ENCODE peak calls at places on chromosomes 1 and 21, in five cellular contexts. One of them, this sample, is unnamed. For H3K4me1 and H3K36me3, the result is how much of the 10 kb centered on the place peaks cover.

GRCh38 chr1:77484926-77485325 is 197.5 kb downstream of the ZZZ3 start:
- DNase-seq in thoracic aorta: no peak
- DNase-seq in neural progenitor cell: no peak
- DNase-seq in adrenal gland: no peak
- DNase-seq in ovary: no peak
- DNase-seq in this sample: no peak

GRCh38 chr21:38795475-38795874 is 10.3 kb upstream of the ETS2 start:
- DNase-seq in thoracic aorta: no peak
- DNase-seq in neural progenitor cell: no peak
- DNase-seq in adrenal gland: no peak
- DNase-seq in ovary: no peak
- DNase-seq in this sample: no peak

GRCh38 chr1:243910612-243911011 is 60.6 kb upstream of the AKT3 start:
- DNase-seq in thoracic aorta: no peak
- DNase-seq in neural progenitor cell: no peak
- DNase-seq in adrenal gland: no peak
- DNase-seq in ovary: no peak
- DNase-seq in this sample: no peak

GRCh38 chr1:26861286-26861701 is 1.7 kb upstream of the SFN start:
- DNase-seq in thoracic aorta: no peak
- DNase-seq in neural progenitor cell: peak
- DNase-seq in adrenal gland: no peak
- DNase-seq in ovary: no peak
- DNase-seq in this sample: no peak

GRCh38 chr1:155127105-155127671 is 488 bp upstream of the EFNA1 start:
- DNase-seq in thoracic aorta: no peak
- DNase-seq in neural progenitor cell: peak
- DNase-seq in adrenal gland: peak
- DNase-seq in ovary: peak
- DNase-seq in this sample: no peak

GRCh38 chr1:24318988-24319863 is at the start of gene GRHL3:
- DNase-seq in thoracic aorta: no peak
- DNase-seq in neural progenitor cell: no peak
- DNase-seq in adrenal gland: no peak
- DNase-seq in ovary: no peak
- DNase-seq in this sample: no peak

GRCh38 chr1:167770127-167770526 is 48.3 kb downstream of the MPZL1 start:
- DNase-seq in thoracic aorta: no peak
- DNase-seq in neural progenitor cell: peak
- DNase-seq in adrenal gland: no peak
- DNase-seq in ovary: no peak
- DNase-seq in this sample: no peak

GRCh38 chr1:154115180-154115579 is 39.7 kb downstream of the NUP210L start:
- DNase-seq in thoracic aorta: no peak
- DNase-seq in neural progenitor cell: no peak
- DNase-seq in adrenal gland: no peak
- DNase-seq in ovary: no peak
- DNase-seq in this sample: no peak

GRCh38 chr1:203290261-203291089 is 14.8 kb upstream of the BTG2 start:
- DNase-seq in thoracic aorta: peak
- DNase-seq in neural progenitor cell: peak
- DNase-seq in adrenal gland: peak
- DNase-seq in ovary: peak
- DNase-seq in this sample: peak

GRCh38 chr1:27650527-27651175 is 15.7 kb upstream of the FGR start:
- DNase-seq in thoracic aorta: no peak
- DNase-seq in neural progenitor cell: peak
- DNase-seq in adrenal gland: no peak
- DNase-seq in ovary: no peak
- DNase-seq in this sample: no peak

GRCh38 chr21:36613064-36613463 is 85.9 kb upstream of the SIM2 start:
- DNase-seq in thoracic aorta: no peak
- DNase-seq in neural progenitor cell: no peak
- DNase-seq in adrenal gland: no peak
- DNase-seq in ovary: no peak
- DNase-seq in this sample: no peak

GRCh38 chr1:170150921-170151320 is 5.2 kb downstream of the NTMT2 start:
- DNase-seq in thoracic aorta: no peak
- DNase-seq in neural progenitor cell: no peak
- DNase-seq in adrenal gland: no peak
- DNase-seq in ovary: no peak
- DNase-seq in this sample: no peak

GRCh38 chr1:3099861-3100260 is 30.9 kb downstream of the PRDM16 start:
- DNase-seq in thoracic aorta: no peak
- DNase-seq in neural progenitor cell: no peak
- DNase-seq in adrenal gland: no peak
- DNase-seq in ovary: no peak
- DNase-seq in this sample: no peak

GRCh38 chr21:45887121-45887611 is 94.4 kb upstream of the COL6A1 start:
- DNase-seq in thoracic aorta: no peak
- DNase-seq in neural progenitor cell: no peak
- DNase-seq in adrenal gland: no peak
- DNase-seq in ovary: no peak
- DNase-seq in this sample: no peak

GRCh38 chr1:183270541-183271141 is 84.6 kb downstream of the LAMC2 start:
- DNase-seq in thoracic aorta: no peak
- DNase-seq in neural progenitor cell: no peak
- DNase-seq in adrenal gland: no peak
- DNase-seq in ovary: no peak
- DNase-seq in this sample: no peak

GRCh38 chr1:219227731-219228419 is 54.2 kb downstream of the LYPLAL1 start:
- DNase-seq in thoracic aorta: no peak
- DNase-seq in neural progenitor cell: no peak
- DNase-seq in adrenal gland: no peak
- DNase-seq in ovary: no peak
- DNase-seq in this sample: no peak

GRCh38 chr1:1244192-1244811 is 2.2 kb downstream of the C1QTNF12 start:
- DNase-seq in thoracic aorta: no peak
- DNase-seq in neural progenitor cell: peak
- DNase-seq in adrenal gland: no peak
- DNase-seq in ovary: no peak
- DNase-seq in this sample: no peak

GRCh38 chr1:160942926-160943325 is 11.7 kb downstream of the ITLN2 start:
- DNase-seq in thoracic aorta: no peak
- DNase-seq in neural progenitor cell: peak
- DNase-seq in adrenal gland: no peak
- DNase-seq in ovary: no peak
- DNase-seq in this sample: peak

GRCh38 chr1:22889213-22889827 is 83.3 kb downstream of the LACTBL1 start:
- DNase-seq in thoracic aorta: no peak
- DNase-seq in neural progenitor cell: peak
- DNase-seq in adrenal gland: no peak
- DNase-seq in ovary: peak
- DNase-seq in this sample: peak

GRCh38 chr1:52927219-52928082 is at the start of gene SCP2:
- DNase-seq in thoracic aorta: no peak
- DNase-seq in neural progenitor cell: peak
- DNase-seq in adrenal gland: peak
- DNase-seq in ovary: peak
- DNase-seq in this sample: no peak

GRCh38 chr1:203481186-203481585 is 5.6 kb downstream of the PRELP start:
- DNase-seq in thoracic aorta: no peak
- DNase-seq in neural progenitor cell: no peak
- DNase-seq in adrenal gland: no peak
- DNase-seq in ovary: no peak
- DNase-seq in this sample: no peak

GRCh38 chr1:59272507-59272906 is 24.4 kb upstream of the FGGY start:
- DNase-seq in thoracic aorta: no peak
- DNase-seq in neural progenitor cell: no peak
- DNase-seq in adrenal gland: no peak
- DNase-seq in ovary: no peak
- DNase-seq in this sample: no peak

GRCh38 chr1:20840731-20841130 is 53.6 kb upstream of the HP1BP3 start:
- DNase-seq in thoracic aorta: no peak
- DNase-seq in neural progenitor cell: no peak
- DNase-seq in adrenal gland: no peak
- DNase-seq in ovary: no peak
- DNase-seq in this sample: no peak

GRCh38 chr1:232335261-232335660 is 294.7 kb downstream of the SIPA1L2 start:
- DNase-seq in thoracic aorta: no peak
- DNase-seq in neural progenitor cell: no peak
- DNase-seq in adrenal gland: no peak
- DNase-seq in ovary: no peak
- DNase-seq in this sample: no peak

GRCh38 chr1:93692451-93692861 is 10.8 kb upstream of the BCAR3 start:
- DNase-seq in thoracic aorta: no peak
- DNase-seq in neural progenitor cell: no peak
- DNase-seq in adrenal gland: no peak
- DNase-seq in ovary: no peak
- DNase-seq in this sample: no peak

GRCh38 chr1:46166521-46167462 is 8.1 kb upstream of the TSPAN1 start:
- DNase-seq in thoracic aorta: no peak
- DNase-seq in neural progenitor cell: peak
- DNase-seq in adrenal gland: peak
- DNase-seq in ovary: peak
- DNase-seq in this sample: peak

GRCh38 chr21:23968722-23969647 is 1638.3 kb downstream of the MRPL39 start:
- DNase-seq in thoracic aorta: no peak
- DNase-seq in neural progenitor cell: peak
- DNase-seq in adrenal gland: peak
- DNase-seq in ovary: no peak
- DNase-seq in this sample: peak

GRCh38 chr1:28833396-28833795 is 21.4 kb downstream of the OPRD1 start:
- DNase-seq in thoracic aorta: no peak
- DNase-seq in neural progenitor cell: no peak
- DNase-seq in adrenal gland: no peak
- DNase-seq in ovary: no peak
- DNase-seq in this sample: no peak

GRCh38 chr1:33181038-33181861 is 593 bp downstream of the TRIM62 start:
- DNase-seq in thoracic aorta: no peak
- DNase-seq in neural progenitor cell: peak
- DNase-seq in adrenal gland: peak
- DNase-seq in ovary: peak
- DNase-seq in this sample: no peak

GRCh38 chr1:156896490-156897033 is 3.0 kb downstream of the PEAR1 start:
- DNase-seq in thoracic aorta: no peak
- DNase-seq in neural progenitor cell: peak
- DNase-seq in adrenal gland: no peak
- DNase-seq in ovary: peak
- DNase-seq in this sample: no peak

GRCh38 chr1:8094481-8095241 is 68.6 kb upstream of the ERRFI1 start:
- DNase-seq in thoracic aorta: no peak
- DNase-seq in neural progenitor cell: no peak
- DNase-seq in adrenal gland: no peak
- DNase-seq in ovary: no peak
- DNase-seq in this sample: no peak

DNA sequence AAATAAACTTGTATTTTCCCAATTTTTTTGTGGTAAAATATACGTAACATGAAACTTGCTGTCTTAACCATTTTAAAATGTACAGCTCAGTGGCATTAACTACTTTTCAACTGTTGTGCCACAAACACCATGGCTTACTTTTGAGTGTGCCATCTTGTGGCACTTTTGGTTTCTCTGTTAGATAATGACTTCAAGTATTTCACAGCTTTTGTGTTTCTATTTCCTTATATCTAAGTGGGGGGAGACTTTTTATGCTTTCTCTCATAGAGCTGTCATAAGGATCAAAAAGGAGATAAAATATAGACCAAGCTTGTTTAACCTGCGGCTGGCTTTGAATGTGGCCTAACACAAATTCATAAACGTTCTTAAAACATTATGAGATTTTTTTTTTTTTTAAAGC is 44.3 kb downstream of the CDC14A start:
- DNase-seq in thoracic aorta: no peak
- DNase-seq in neural progenitor cell: no peak
- DNase-seq in adrenal gland: no peak
- DNase-seq in ovary: no peak
- DNase-seq in this sample: no peak
- H3K4me1 ChIP-seq in thoracic aorta: under half
- H3K4me1 ChIP-seq in neural progenitor cell: under half
- H3K4me1 ChIP-seq in adrenal gland: under half
- H3K4me1 ChIP-seq in ovary: under half
- H3K4me1 ChIP-seq in this sample: under half

DNA sequence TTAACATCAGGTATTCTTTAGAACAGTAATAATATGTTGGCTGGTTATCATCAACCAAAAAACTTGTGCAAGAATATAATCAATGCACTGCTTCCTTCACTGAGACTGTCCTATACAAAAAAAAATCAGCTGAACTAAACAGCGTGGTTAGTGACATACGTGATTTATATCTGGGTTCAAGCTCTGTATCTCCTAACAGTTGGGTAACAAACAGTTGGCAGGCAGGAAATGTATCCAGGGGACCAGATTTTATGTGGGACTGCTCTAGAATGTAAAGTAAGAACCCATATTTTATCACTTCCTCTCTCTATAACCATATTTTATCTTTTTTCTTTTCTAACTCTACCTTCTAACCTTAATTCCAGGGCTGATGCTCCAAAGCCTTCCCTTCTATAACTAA is 8.0 kb downstream of the ACBD6 start:
- DNase-seq in thoracic aorta: no peak
- DNase-seq in neural progenitor cell: no peak
- DNase-seq in adrenal gland: no peak
- DNase-seq in ovary: no peak
- DNase-seq in this sample: no peak
- H3K36me3 ChIP-seq in thoracic aorta: under half
- H3K36me3 ChIP-seq in neural progenitor cell: under half
- H3K36me3 ChIP-seq in adrenal gland: under half
- H3K36me3 ChIP-seq in ovary: under half
- H3K36me3 ChIP-seq in this sample: half or more

GRCh38 chr1:173347276-173347675 is 129.9 kb upstream of the PRDX6 start:
- DNase-seq in thoracic aorta: no peak
- DNase-seq in neural progenitor cell: peak
- DNase-seq in adrenal gland: no peak
- DNase-seq in ovary: no peak
- DNase-seq in this sample: no peak
- H3K4me1 ChIP-seq in thoracic aorta: under half
- H3K4me1 ChIP-seq in neural progenitor cell: under half
- H3K4me1 ChIP-seq in adrenal gland: under half
- H3K4me1 ChIP-seq in ovary: under half
- H3K4me1 ChIP-seq in this sample: under half

GRCh38 chr1:110347182-110347893 is 8.2 kb downstream of the RBM15 start:
- DNase-seq in thoracic aorta: no peak
- DNase-seq in neural progenitor cell: no peak
- DNase-seq in adrenal gland: no peak
- DNase-seq in ovary: no peak
- DNase-seq in this sample: no peak

GRCh38 chr1:110348050-110348449 is 8.9 kb downstream of the RBM15 start:
- DNase-seq in thoracic aorta: no peak
- DNase-seq in neural progenitor cell: no peak
- DNase-seq in adrenal gland: no peak
- DNase-seq in ovary: no peak
- DNase-seq in this sample: no peak

GRCh38 chr1:110346690-110347089 is 7.5 kb downstream of the RBM15 start:
- DNase-seq in thoracic aorta: no peak
- DNase-seq in neural progenitor cell: peak
- DNase-seq in adrenal gland: no peak
- DNase-seq in ovary: no peak
- DNase-seq in this sample: peak

GRCh38 chr1:110350360-110350759 is 11.2 kb downstream of the RBM15 start:
- DNase-seq in thoracic aorta: no peak
- DNase-seq in neural progenitor cell: no peak
- DNase-seq in adrenal gland: no peak
- DNase-seq in ovary: no peak
- DNase-seq in this sample: no peak

GRCh38 chr1:110348771-110349170 is 9.6 kb downstream of the RBM15 start:
- DNase-seq in thoracic aorta: no peak
- DNase-seq in neural progenitor cell: no peak
- DNase-seq in adrenal gland: no peak
- DNase-seq in ovary: no peak
- DNase-seq in this sample: no peak
- H3K36me3 ChIP-seq in thoracic aorta: under half
- H3K36me3 ChIP-seq in neural progenitor cell: under half
- H3K36me3 ChIP-seq in adrenal gland: under half
- H3K36me3 ChIP-seq in ovary: under half
- H3K36me3 ChIP-seq in this sample: half or more

This sample was measured in OCI-LY7.